ENCODE peak calls at places on chromosomes 5 and 9, in five cellular contexts. One of them, this sample, is unnamed.

GRCh38 chr5:132418876-132419275 is 49.4 kb downstream of the SLC22A5 start:
- DNase-seq in RWPE1: no peak
- DNase-seq in naive thymus-derived CD8-positive, alpha-beta T cell: no peak
- DNase-seq in nephron progenitor cell: no peak
- DNase-seq in stimulated activated naive CD8-positive, alpha-beta T cell treated with anti-CD3 and anti-CD28 coated beads, Interleukin-15, Interleukin-2, amounts not matched to agents 100 U/mL and 50 U/mL, for 24 hours: no peak
- DNase-seq in this sample: no peak

GRCh38 chr9:117907420-117907819 is 203.2 kb downstream of the TLR4 start:
- DNase-seq in RWPE1: no peak
- DNase-seq in naive thymus-derived CD8-positive, alpha-beta T cell: no peak
- DNase-seq in nephron progenitor cell: no peak
- DNase-seq in stimulated activated naive CD8-positive, alpha-beta T cell treated with anti-CD3 and anti-CD28 coated beads, Interleukin-15, Interleukin-2, amounts not matched to agents 100 U/mL and 50 U/mL, for 24 hours: no peak
- DNase-seq in this sample: no peak

GRCh38 chr5:31096238-31096865 is 97.1 kb upstream of the CDH6 start:
- DNase-seq in RWPE1: peak; percentile 8
- DNase-seq in naive thymus-derived CD8-positive, alpha-beta T cell: no peak
- DNase-seq in nephron progenitor cell: no peak
- DNase-seq in stimulated activated naive CD8-positive, alpha-beta T cell treated with anti-CD3 and anti-CD28 coated beads, Interleukin-15, Interleukin-2, amounts not matched to agents 100 U/mL and 50 U/mL, for 24 hours: no peak
- DNase-seq in this sample: no peak

GRCh38 chr5:132860742-132861141 is 5.5 kb downstream of the GDF9 start:
- DNase-seq in RWPE1: no peak
- DNase-seq in naive thymus-derived CD8-positive, alpha-beta T cell: no peak
- DNase-seq in nephron progenitor cell: no peak
- DNase-seq in stimulated activated naive CD8-positive, alpha-beta T cell treated with anti-CD3 and anti-CD28 coated beads, Interleukin-15, Interleukin-2, amounts not matched to agents 100 U/mL and 50 U/mL, for 24 hours: no peak
- DNase-seq in this sample: no peak

GRCh38 chr5:128668921-128669320 is 130.9 kb upstream of the FBN2 start:
- DNase-seq in RWPE1: peak; percentile 31
- DNase-seq in naive thymus-derived CD8-positive, alpha-beta T cell: no peak
- DNase-seq in nephron progenitor cell: no peak
- DNase-seq in stimulated activated naive CD8-positive, alpha-beta T cell treated with anti-CD3 and anti-CD28 coated beads, Interleukin-15, Interleukin-2, amounts not matched to agents 100 U/mL and 50 U/mL, for 24 hours: no peak
- DNase-seq in this sample: no peak

GRCh38 chr5:3615217-3615616 is 19.6 kb downstream of the IRX1 start:
- DNase-seq in RWPE1: no peak
- DNase-seq in naive thymus-derived CD8-positive, alpha-beta T cell: peak; percentile 38
- DNase-seq in nephron progenitor cell: no peak
- DNase-seq in stimulated activated naive CD8-positive, alpha-beta T cell treated with anti-CD3 and anti-CD28 coated beads, Interleukin-15, Interleukin-2, amounts not matched to agents 100 U/mL and 50 U/mL, for 24 hours: no peak
- DNase-seq in this sample: no peak

GRCh38 chr5:180350296-180350695 is 2.8 kb downstream of the GFPT2 start:
- DNase-seq in RWPE1: no peak
- DNase-seq in naive thymus-derived CD8-positive, alpha-beta T cell: no peak
- DNase-seq in nephron progenitor cell: no peak
- DNase-seq in stimulated activated naive CD8-positive, alpha-beta T cell treated with anti-CD3 and anti-CD28 coated beads, Interleukin-15, Interleukin-2, amounts not matched to agents 100 U/mL and 50 U/mL, for 24 hours: no peak
- DNase-seq in this sample: no peak

GRCh38 chr9:89046832-89047231 is 55.6 kb downstream of the S1PR3 start:
- DNase-seq in RWPE1: no peak
- DNase-seq in naive thymus-derived CD8-positive, alpha-beta T cell: no peak
- DNase-seq in nephron progenitor cell: no peak
- DNase-seq in stimulated activated naive CD8-positive, alpha-beta T cell treated with anti-CD3 and anti-CD28 coated beads, Interleukin-15, Interleukin-2, amounts not matched to agents 100 U/mL and 50 U/mL, for 24 hours: no peak
- DNase-seq in this sample: no peak

GRCh38 chr9:98686961-98687855 is 21.5 kb downstream of the GABBR2 start:
- DNase-seq in RWPE1: no peak
- DNase-seq in naive thymus-derived CD8-positive, alpha-beta T cell: no peak
- DNase-seq in nephron progenitor cell: no peak
- DNase-seq in stimulated activated naive CD8-positive, alpha-beta T cell treated with anti-CD3 and anti-CD28 coated beads, Interleukin-15, Interleukin-2, amounts not matched to agents 100 U/mL and 50 U/mL, for 24 hours: no peak
- DNase-seq in this sample: no peak

GRCh38 chr5:105924366-105924765 is 1746.4 kb downstream of the EFNA5 start:
- DNase-seq in RWPE1: no peak
- DNase-seq in naive thymus-derived CD8-positive, alpha-beta T cell: no peak
- DNase-seq in nephron progenitor cell: no peak
- DNase-seq in stimulated activated naive CD8-positive, alpha-beta T cell treated with anti-CD3 and anti-CD28 coated beads, Interleukin-15, Interleukin-2, amounts not matched to agents 100 U/mL and 50 U/mL, for 24 hours: no peak
- DNase-seq in this sample: no peak

GRCh38 chr5:173281910-173282309 is 46.3 kb downstream of the STC2 start:
- DNase-seq in RWPE1: no peak
- DNase-seq in naive thymus-derived CD8-positive, alpha-beta T cell: no peak
- DNase-seq in nephron progenitor cell: no peak
- DNase-seq in stimulated activated naive CD8-positive, alpha-beta T cell treated with anti-CD3 and anti-CD28 coated beads, Interleukin-15, Interleukin-2, amounts not matched to agents 100 U/mL and 50 U/mL, for 24 hours: no peak
- DNase-seq in this sample: no peak

GRCh38 chr5:93208156-93208895 is 372.7 kb downstream of the NR2F1-AS1 start:
- DNase-seq in RWPE1: no peak
- DNase-seq in naive thymus-derived CD8-positive, alpha-beta T cell: no peak
- DNase-seq in nephron progenitor cell: no peak
- DNase-seq in stimulated activated naive CD8-positive, alpha-beta T cell treated with anti-CD3 and anti-CD28 coated beads, Interleukin-15, Interleukin-2, amounts not matched to agents 100 U/mL and 50 U/mL, for 24 hours: no peak
- DNase-seq in this sample: no peak

GRCh38 chr9:2610985-2611384 is 10.6 kb upstream of the VLDLR start:
- DNase-seq in RWPE1: no peak
- DNase-seq in naive thymus-derived CD8-positive, alpha-beta T cell: no peak
- DNase-seq in nephron progenitor cell: no peak
- DNase-seq in stimulated activated naive CD8-positive, alpha-beta T cell treated with anti-CD3 and anti-CD28 coated beads, Interleukin-15, Interleukin-2, amounts not matched to agents 100 U/mL and 50 U/mL, for 24 hours: no peak
- DNase-seq in this sample: no peak

GRCh38 chr5:163407034-163407652 is 30.3 kb upstream of the CCNG1 start:
- DNase-seq in RWPE1: no peak
- DNase-seq in naive thymus-derived CD8-positive, alpha-beta T cell: no peak
- DNase-seq in nephron progenitor cell: no peak
- DNase-seq in stimulated activated naive CD8-positive, alpha-beta T cell treated with anti-CD3 and anti-CD28 coated beads, Interleukin-15, Interleukin-2, amounts not matched to agents 100 U/mL and 50 U/mL, for 24 hours: no peak
- DNase-seq in this sample: no peak

GRCh38 chr9:113481176-113481805 is 17.8 kb downstream of the RGS3 start:
- DNase-seq in RWPE1: no peak
- DNase-seq in naive thymus-derived CD8-positive, alpha-beta T cell: no peak
- DNase-seq in nephron progenitor cell: no peak
- DNase-seq in stimulated activated naive CD8-positive, alpha-beta T cell treated with anti-CD3 and anti-CD28 coated beads, Interleukin-15, Interleukin-2, amounts not matched to agents 100 U/mL and 50 U/mL, for 24 hours: no peak
- DNase-seq in this sample: no peak

GRCh38 chr5:73792687-73793320 is 166.8 kb downstream of the ARHGEF28 start:
- DNase-seq in RWPE1: peak; percentile 80
- DNase-seq in naive thymus-derived CD8-positive, alpha-beta T cell: peak; percentile 79
- DNase-seq in nephron progenitor cell: peak; percentile 80
- DNase-seq in stimulated activated naive CD8-positive, alpha-beta T cell treated with anti-CD3 and anti-CD28 coated beads, Interleukin-15, Interleukin-2, amounts not matched to agents 100 U/mL and 50 U/mL, for 24 hours: peak; percentile 67
- DNase-seq in this sample: peak; percentile 61

GRCh38 chr9:71986860-71987259 is 73.6 kb downstream of the C9orf57 start:
- DNase-seq in RWPE1: no peak
- DNase-seq in naive thymus-derived CD8-positive, alpha-beta T cell: no peak
- DNase-seq in nephron progenitor cell: no peak
- DNase-seq in stimulated activated naive CD8-positive, alpha-beta T cell treated with anti-CD3 and anti-CD28 coated beads, Interleukin-15, Interleukin-2, amounts not matched to agents 100 U/mL and 50 U/mL, for 24 hours: no peak
- DNase-seq in this sample: no peak

GRCh38 chr5:82794876-82795275 is 282.3 kb downstream of the TMEM167A start:
- DNase-seq in RWPE1: no peak
- DNase-seq in naive thymus-derived CD8-positive, alpha-beta T cell: no peak
- DNase-seq in nephron progenitor cell: no peak
- DNase-seq in stimulated activated naive CD8-positive, alpha-beta T cell treated with anti-CD3 and anti-CD28 coated beads, Interleukin-15, Interleukin-2, amounts not matched to agents 100 U/mL and 50 U/mL, for 24 hours: no peak
- DNase-seq in this sample: no peak

GRCh38 chr9:95070549-95071021 is 246.9 kb downstream of the FANCC start:
- DNase-seq in RWPE1: no peak
- DNase-seq in naive thymus-derived CD8-positive, alpha-beta T cell: no peak
- DNase-seq in nephron progenitor cell: no peak
- DNase-seq in stimulated activated naive CD8-positive, alpha-beta T cell treated with anti-CD3 and anti-CD28 coated beads, Interleukin-15, Interleukin-2, amounts not matched to agents 100 U/mL and 50 U/mL, for 24 hours: no peak
- DNase-seq in this sample: no peak

GRCh38 chr5:62354028-62354874 is 48.2 kb downstream of the KIF2A start:
- DNase-seq in RWPE1: peak; percentile 57
- DNase-seq in naive thymus-derived CD8-positive, alpha-beta T cell: no peak
- DNase-seq in nephron progenitor cell: no peak
- DNase-seq in stimulated activated naive CD8-positive, alpha-beta T cell treated with anti-CD3 and anti-CD28 coated beads, Interleukin-15, Interleukin-2, amounts not matched to agents 100 U/mL and 50 U/mL, for 24 hours: no peak
- DNase-seq in this sample: no peak

GRCh38 chr9:100020121-100020780 is 78.5 kb downstream of the ERP44 start:
- DNase-seq in RWPE1: no peak
- DNase-seq in naive thymus-derived CD8-positive, alpha-beta T cell: no peak
- DNase-seq in nephron progenitor cell: no peak
- DNase-seq in stimulated activated naive CD8-positive, alpha-beta T cell treated with anti-CD3 and anti-CD28 coated beads, Interleukin-15, Interleukin-2, amounts not matched to agents 100 U/mL and 50 U/mL, for 24 hours: no peak
- DNase-seq in this sample: no peak

GRCh38 chr5:81749562-81750307 is 1.2 kb downstream of the SSBP2 start:
- DNase-seq in RWPE1: peak; percentile 27
- DNase-seq in naive thymus-derived CD8-positive, alpha-beta T cell: peak; percentile 79
- DNase-seq in nephron progenitor cell: peak; percentile 77
- DNase-seq in stimulated activated naive CD8-positive, alpha-beta T cell treated with anti-CD3 and anti-CD28 coated beads, Interleukin-15, Interleukin-2, amounts not matched to agents 100 U/mL and 50 U/mL, for 24 hours: peak; percentile 55
- DNase-seq in this sample: peak; percentile 55

GRCh38 chr9:13267743-13268142 is 11.7 kb downstream of the MPDZ start:
- DNase-seq in RWPE1: peak; percentile 36
- DNase-seq in naive thymus-derived CD8-positive, alpha-beta T cell: no peak
- DNase-seq in nephron progenitor cell: no peak
- DNase-seq in stimulated activated naive CD8-positive, alpha-beta T cell treated with anti-CD3 and anti-CD28 coated beads, Interleukin-15, Interleukin-2, amounts not matched to agents 100 U/mL and 50 U/mL, for 24 hours: no peak
- DNase-seq in this sample: no peak

GRCh38 chr5:776862-777711 is 7.4 kb downstream of the ZDHHC11B start:
- DNase-seq in RWPE1: no peak
- DNase-seq in naive thymus-derived CD8-positive, alpha-beta T cell: no peak
- DNase-seq in nephron progenitor cell: peak; percentile 55
- DNase-seq in stimulated activated naive CD8-positive, alpha-beta T cell treated with anti-CD3 and anti-CD28 coated beads, Interleukin-15, Interleukin-2, amounts not matched to agents 100 U/mL and 50 U/mL, for 24 hours: no peak
- DNase-seq in this sample: no peak

GRCh38 chr5:35780236-35780635 is 76.5 kb upstream of the IL7R start:
- DNase-seq in RWPE1: no peak
- DNase-seq in naive thymus-derived CD8-positive, alpha-beta T cell: peak; percentile 74
- DNase-seq in nephron progenitor cell: no peak
- DNase-seq in stimulated activated naive CD8-positive, alpha-beta T cell treated with anti-CD3 and anti-CD28 coated beads, Interleukin-15, Interleukin-2, amounts not matched to agents 100 U/mL and 50 U/mL, for 24 hours: peak; percentile 58
- DNase-seq in this sample: peak; percentile 55

GRCh38 chr9:98453589-98454311 is 198.3 kb upstream of the TBC1D2 start:
- DNase-seq in RWPE1: peak; percentile 44
- DNase-seq in naive thymus-derived CD8-positive, alpha-beta T cell: no peak
- DNase-seq in nephron progenitor cell: no peak
- DNase-seq in stimulated activated naive CD8-positive, alpha-beta T cell treated with anti-CD3 and anti-CD28 coated beads, Interleukin-15, Interleukin-2, amounts not matched to agents 100 U/mL and 50 U/mL, for 24 hours: no peak
- DNase-seq in this sample: no peak

GRCh38 chr5:148209151-148209550 is 6.3 kb downstream of the SPINK6 start:
- DNase-seq in RWPE1: no peak
- DNase-seq in naive thymus-derived CD8-positive, alpha-beta T cell: no peak
- DNase-seq in nephron progenitor cell: no peak
- DNase-seq in stimulated activated naive CD8-positive, alpha-beta T cell treated with anti-CD3 and anti-CD28 coated beads, Interleukin-15, Interleukin-2, amounts not matched to agents 100 U/mL and 50 U/mL, for 24 hours: no peak
- DNase-seq in this sample: no peak

GRCh38 chr5:168137265-168137664 is 154.2 kb upstream of the WWC1 start:
- DNase-seq in RWPE1: no peak
- DNase-seq in naive thymus-derived CD8-positive, alpha-beta T cell: no peak
- DNase-seq in nephron progenitor cell: no peak
- DNase-seq in stimulated activated naive CD8-positive, alpha-beta T cell treated with anti-CD3 and anti-CD28 coated beads, Interleukin-15, Interleukin-2, amounts not matched to agents 100 U/mL and 50 U/mL, for 24 hours: no peak
- DNase-seq in this sample: no peak

GRCh38 chr9:133056533-133056932 is 5.2 kb upstream of the CEL start:
- DNase-seq in RWPE1: peak; percentile 84
- DNase-seq in naive thymus-derived CD8-positive, alpha-beta T cell: no peak
- DNase-seq in nephron progenitor cell: no peak
- DNase-seq in stimulated activated naive CD8-positive, alpha-beta T cell treated with anti-CD3 and anti-CD28 coated beads, Interleukin-15, Interleukin-2, amounts not matched to agents 100 U/mL and 50 U/mL, for 24 hours: no peak
- DNase-seq in this sample: no peak

GRCh38 chr5:171205375-171205774 is 103.7 kb upstream of the TLX3 start:
- DNase-seq in RWPE1: no peak
- DNase-seq in naive thymus-derived CD8-positive, alpha-beta T cell: no peak
- DNase-seq in nephron progenitor cell: no peak
- DNase-seq in stimulated activated naive CD8-positive, alpha-beta T cell treated with anti-CD3 and anti-CD28 coated beads, Interleukin-15, Interleukin-2, amounts not matched to agents 100 U/mL and 50 U/mL, for 24 hours: no peak
- DNase-seq in this sample: no peak

GRCh38 chr5:13985736-13986418 is 41.4 kb upstream of the DNAH5 start:
- DNase-seq in RWPE1: peak; percentile 82
- DNase-seq in naive thymus-derived CD8-positive, alpha-beta T cell: no peak
- DNase-seq in nephron progenitor cell: no peak
- DNase-seq in stimulated activated naive CD8-positive, alpha-beta T cell treated with anti-CD3 and anti-CD28 coated beads, Interleukin-15, Interleukin-2, amounts not matched to agents 100 U/mL and 50 U/mL, for 24 hours: no peak
- DNase-seq in this sample: no peak

GRCh38 chr5:151892393-151892792 is 32.3 kb downstream of the GLRA1 start:
- DNase-seq in RWPE1: no peak
- DNase-seq in naive thymus-derived CD8-positive, alpha-beta T cell: no peak
- DNase-seq in nephron progenitor cell: no peak
- DNase-seq in stimulated activated naive CD8-positive, alpha-beta T cell treated with anti-CD3 and anti-CD28 coated beads, Interleukin-15, Interleukin-2, amounts not matched to agents 100 U/mL and 50 U/mL, for 24 hours: no peak
- DNase-seq in this sample: no peak

GRCh38 chr5:124952566-124952965 is 206.1 kb upstream of the ZNF608 start:
- DNase-seq in RWPE1: no peak
- DNase-seq in naive thymus-derived CD8-positive, alpha-beta T cell: no peak
- DNase-seq in nephron progenitor cell: no peak
- DNase-seq in stimulated activated naive CD8-positive, alpha-beta T cell treated with anti-CD3 and anti-CD28 coated beads, Interleukin-15, Interleukin-2, amounts not matched to agents 100 U/mL and 50 U/mL, for 24 hours: no peak
- DNase-seq in this sample: no peak

GRCh38 chr9:74304598-74304997 is 192.5 kb upstream of the RORB start:
- DNase-seq in RWPE1: no peak
- DNase-seq in naive thymus-derived CD8-positive, alpha-beta T cell: no peak
- DNase-seq in nephron progenitor cell: no peak
- DNase-seq in stimulated activated naive CD8-positive, alpha-beta T cell treated with anti-CD3 and anti-CD28 coated beads, Interleukin-15, Interleukin-2, amounts not matched to agents 100 U/mL and 50 U/mL, for 24 hours: no peak
- DNase-seq in this sample: no peak

GRCh38 chr5:148730272-148730954 is 76.1 kb upstream of the HTR4 start:
- DNase-seq in RWPE1: no peak
- DNase-seq in naive thymus-derived CD8-positive, alpha-beta T cell: no peak
- DNase-seq in nephron progenitor cell: no peak
- DNase-seq in stimulated activated naive CD8-positive, alpha-beta T cell treated with anti-CD3 and anti-CD28 coated beads, Interleukin-15, Interleukin-2, amounts not matched to agents 100 U/mL and 50 U/mL, for 24 hours: no peak
- DNase-seq in this sample: no peak

GRCh38 chr5:132010645-132011560 is 555 bp downstream of the ACSL6 start:
- DNase-seq in RWPE1: no peak
- DNase-seq in naive thymus-derived CD8-positive, alpha-beta T cell: peak; percentile 57
- DNase-seq in nephron progenitor cell: no peak
- DNase-seq in stimulated activated naive CD8-positive, alpha-beta T cell treated with anti-CD3 and anti-CD28 coated beads, Interleukin-15, Interleukin-2, amounts not matched to agents 100 U/mL and 50 U/mL, for 24 hours: no peak
- DNase-seq in this sample: no peak

This sample was measured in stimulated activated CD4-positive, alpha-beta T cell treated with anti-CD3 and anti-CD28 coated beads, Interleukin-1b, Interleukin-23, amount 100 ng/mL, for 48 hours.